ENCODE peak calls at places on chromosomes 6 and 20, in six cellular contexts. O is CD8-positive, alpha-beta memory T cell; B is fibroblast of mammary gland; N is endothelial cell of umbilical vein; H is IMR-90; Q is activated CD4-positive, CD25-positive, alpha-beta regulatory T cell. D is an unnamed sample.

GRCh38 chr6:112839525-112839961 is 492.4 kb downstream of the RFPL4B start:
- DNase-seq in O (no peak), B (peak; percentile 36), N (peak; percentile 4), H (peak; percentile 88), Q (no peak), D (no peak)

GRCh38 chr6:75210885-75211739 is 5.3 kb upstream of the COL12A1 start:
- DNase-seq in O (peak; percentile 37), B (peak; percentile 78), N (peak; percentile 60), H (peak; percentile 79), Q (peak; percentile 6), D (peak; percentile 70)

GRCh38 chr6:138776659-138777058 is 3.1 kb downstream of the CCDC28A start:
- DNase-seq in O (no peak), B (no peak), N (no peak), H (no peak), Q (no peak), D (no peak)

GRCh38 chr20:37517371-37517748 is 3.7 kb upstream of the NNAT start:
- DNase-seq in O (no peak), B (no peak), N (no peak), H (no peak), Q (no peak), D (no peak)

GRCh38 chr6:112203577-112204349 is 50.6 kb downstream of the LAMA4 start:
- DNase-seq in O (no peak), B (peak; percentile 97), N (peak; percentile 94), H (peak; percentile 95), Q (no peak), D (peak; percentile 74)

GRCh38 chr6:156175971-156176421 is 601.2 kb upstream of the ARID1B start:
- DNase-seq in O (no peak), B (no peak), N (peak; percentile 24), H (no peak), Q (no peak), D (peak; percentile 50)

GRCh38 chr6:127618729-127619128 is 41.8 kb downstream of the C6orf58 start:
- DNase-seq in O (no peak), B (peak; percentile 35), N (no peak), H (peak; percentile 11), Q (no peak), D (no peak)

GRCh38 chr20:44716309-44717106 is 1.3 kb downstream of the CCN5 start:
- DNase-seq in O (no peak), B (no peak), N (no peak), H (no peak), Q (no peak), D (no peak)

GRCh38 chr6:28880894-28881780 is 42.6 kb downstream of the TRIM27 start:
- DNase-seq in O (no peak), B (peak; percentile 76), N (peak; percentile 84), H (peak; percentile 75), Q (no peak), D (peak; percentile 52)

GRCh38 chr20:36847009-36847709 is 28.8 kb upstream of the TLDC2 start:
- DNase-seq in O (no peak), B (peak; percentile 99), N (no peak), H (peak; percentile 83), Q (no peak), D (no peak)

GRCh38 chr6:148343028-148343374 is 363 bp downstream of the SASH1 start:
- DNase-seq in O (no peak), B (no peak), N (no peak), H (no peak), Q (no peak), D (no peak)

GRCh38 chr20:33647603-33648395 is 14.3 kb upstream of the C20orf144 start:
- DNase-seq in O (no peak), B (peak; percentile 75), N (peak; percentile 60), H (peak; percentile 31), Q (no peak), D (peak; percentile 65)

GRCh38 chr6:90227165-90227564 is 69.5 kb downstream of the BACH2 start:
- DNase-seq in O (no peak), B (no peak), N (no peak), H (no peak), Q (no peak), D (no peak)

GRCh38 chr6:86707545-86708120 is 229.7 kb upstream of the HTR1E start:
- DNase-seq in O (no peak), B (no peak), N (no peak), H (no peak), Q (no peak), D (no peak)

GRCh38 chr20:45096781-45097180 is 4.1 kb downstream of the KCNS1 start:
- DNase-seq in O (no peak), B (no peak), N (no peak), H (no peak), Q (no peak), D (no peak)

GRCh38 chr6:148563066-148563465 is 183.8 kb upstream of the UST start:
- DNase-seq in O (no peak), B (no peak), N (no peak), H (no peak), Q (no peak), D (no peak)

GRCh38 chr6:15620616-15621015 is 42.2 kb downstream of the DTNBP1 start:
- DNase-seq in O (no peak), B (no peak), N (no peak), H (no peak), Q (no peak), D (no peak)

GRCh38 chr6:144285798-144286502 is 815 bp downstream of the UTRN start:
- DNase-seq in O (peak; percentile 25), B (peak; percentile 45), N (peak; percentile 74), H (peak; percentile 30), Q (no peak), D (peak; percentile 79)

GRCh38 chr6:51813904-51814303 is 273.5 kb downstream of the PKHD1 start:
- DNase-seq in O (no peak), B (no peak), N (no peak), H (no peak), Q (no peak), D (no peak)

GRCh38 chr6:89410231-89411018 is 1.6 kb downstream of the RRAGD start:
- DNase-seq in O (no peak), B (no peak), N (no peak), H (no peak), Q (no peak), D (no peak)

GRCh38 chr6:106133040-106133439 is 46.9 kb downstream of the PRDM1 start:
- DNase-seq in O (no peak), B (no peak), N (no peak), H (no peak), Q (no peak), D (no peak)

GRCh38 chr6:42860481-42860880 is 18.9 kb upstream of the RPL7L1 start:
- DNase-seq in O (no peak), B (no peak), N (no peak), H (no peak), Q (no peak), D (no peak)

GRCh38 chr6:42831237-42831636 is 48.2 kb upstream of the RPL7L1 start:
- DNase-seq in O (no peak), B (no peak), N (no peak), H (peak; percentile 24), Q (no peak), D (no peak)

GRCh38 chr6:20340459-20340858 is 61.2 kb upstream of the E2F3 start:
- DNase-seq in O (no peak), B (no peak), N (no peak), H (no peak), Q (no peak), D (no peak)

GRCh38 chr20:64146936-64147451 is 17.3 kb upstream of the MYT1 start:
- DNase-seq in O (no peak), B (no peak), N (no peak), H (no peak), Q (no peak), D (no peak)

GRCh38 chr6:8731874-8732273 is 296.5 kb upstream of the SLC35B3 start:
- DNase-seq in O (no peak), B (no peak), N (no peak), H (no peak), Q (no peak), D (no peak)

GRCh38 chr6:150435832-150436231 is 67.0 kb downstream of the IYD start:
- DNase-seq in O (no peak), B (peak; percentile 10), N (no peak), H (no peak), Q (no peak), D (no peak)

GRCh38 chr20:25282034-25282781 is 34.3 kb downstream of the PYGB start:
- DNase-seq in O (no peak), B (no peak), N (no peak), H (no peak), Q (no peak), D (no peak)

D was measured in dermis microvascular lymphatic vessel endothelial cell.